ENCODE peak calls at places on chromosome 19, in six cellular contexts. S, V, A, G, J and D are unnamed samples.

GRCh38 chr19:58042709-58043340 is 9.0 kb downstream of the ZSCAN1 start:
- DNase-seq in S (no peak), V (no peak), A (no peak), G (no peak), J (no peak), D (no peak)

GRCh38 chr19:858284-858683 is 1.2 kb upstream of the CFD start:
- DNase-seq in S (no peak), V (no peak), A (no peak), G (no peak), J (no peak), D (no peak)

GRCh38 chr19:15210323-15210774 is 9.6 kb upstream of the NOTCH3 start:
- DNase-seq in S (no peak), V (peak), A (no peak), G (no peak), J (no peak), D (no peak)

GRCh38 chr19:57027360-57027759 is 92.4 kb upstream of the USP29 start:
- DNase-seq in S (no peak), V (no peak), A (no peak), G (no peak), J (no peak), D (no peak)

GRCh38 chr19:31039151-31039550 is 310.1 kb downstream of the TSHZ3 start:
- DNase-seq in S (no peak), V (no peak), A (no peak), G (no peak), J (no peak), D (no peak)

GRCh38 chr19:54179921-54180452 is 7.0 kb upstream of the TMC4 start:
- DNase-seq in S (peak), V (no peak), A (no peak), G (no peak), J (no peak), D (peak)

GRCh38 chr19:990746-991145 is 6.6 kb downstream of the WDR18 start:
- DNase-seq in S (no peak), V (no peak), A (no peak), G (no peak), J (no peak), D (no peak)

GRCh38 chr19:11783767-11784166 is 14.6 kb upstream of the ZNF491 start:
- DNase-seq in S (no peak), V (no peak), A (no peak), G (no peak), J (no peak), D (no peak)

GRCh38 chr19:32199501-32200040 is 145.8 kb upstream of the ZNF507 start:
- DNase-seq in S (no peak), V (no peak), A (no peak), G (no peak), J (no peak), D (no peak)

GRCh38 chr19:662962-663681 is at the start of gene RNF126:
- DNase-seq in S (peak), V (peak), A (peak), G (peak), J (peak), D (peak)

GRCh38 chr19:1213391-1214286 is 8.1 kb downstream of the STK11 start:
- DNase-seq in S (peak), V (peak), A (peak), G (no peak), J (no peak), D (peak)

GRCh38 chr19:593505-593904 is 3.8 kb downstream of the HCN2 start:
- DNase-seq in S (no peak), V (no peak), A (no peak), G (no peak), J (no peak), D (no peak)

GRCh38 chr19:31223805-31224534 is 125.3 kb downstream of the TSHZ3 start:
- DNase-seq in S (peak), V (no peak), A (no peak), G (no peak), J (no peak), D (no peak)

GRCh38 chr19:3687774-3688706 is 12.2 kb downstream of the PIP5K1C start:
- DNase-seq in S (no peak), V (no peak), A (peak), G (no peak), J (peak), D (peak)

GRCh38 chr19:6021878-6022569 is 44.1 kb upstream of the RANBP3 start:
- DNase-seq in S (peak), V (peak), A (peak), G (no peak), J (peak), D (no peak)

GRCh38 chr19:8305798-8306197 is 2.4 kb downstream of the CD320 start:
- DNase-seq in S (no peak), V (peak), A (no peak), G (no peak), J (no peak), D (no peak)

GRCh38 chr19:49585023-49585422 is 3.9 kb downstream of the PRRG2 start:
- DNase-seq in S (no peak), V (no peak), A (no peak), G (no peak), J (no peak), D (no peak)

GRCh38 chr19:16627194-16627927 is 643 bp downstream of the MED26 start:
- DNase-seq in S (no peak), V (peak), A (peak), G (no peak), J (peak), D (no peak)

GRCh38 chr19:45643927-45644771 is 5.0 kb upstream of the EML2 start:
- DNase-seq in S (no peak), V (no peak), A (no peak), G (no peak), J (no peak), D (no peak)

GRCh38 chr19:32857584-32857983 is 12.0 kb downstream of the SLC7A9 start:
- DNase-seq in S (no peak), V (no peak), A (no peak), G (no peak), J (no peak), D (no peak)

GRCh38 chr19:29645911-29646310 is 19.4 kb upstream of the PLEKHF1 start:
- DNase-seq in S (peak), V (peak), A (no peak), G (no peak), J (peak), D (no peak)

GRCh38 chr19:53942001-53942786 is 20.5 kb upstream of the CACNG8 start:
- DNase-seq in S (no peak), V (no peak), A (no peak), G (no peak), J (peak), D (no peak)

GRCh38 chr19:55586976-55587668 is 6.5 kb upstream of the ZNF579 start:
- DNase-seq in S (peak), V (peak), A (peak), G (peak), J (peak), D (peak)

GRCh38 chr19:15292847-15293582 is 39.3 kb downstream of the BRD4 start:
- DNase-seq in S (no peak), V (peak), A (peak), G (no peak), J (no peak), D (no peak)

GRCh38 chr19:40798997-40799557 is at the start of gene EGLN2:
- DNase-seq in S (no peak), V (no peak), A (no peak), G (no peak), J (no peak), D (no peak)

GRCh38 chr19:40797166-40797962 is 1.6 kb upstream of the EGLN2 start:
- DNase-seq in S (no peak), V (no peak), A (no peak), G (no peak), J (no peak), D (no peak)

GRCh38 chr19:40797963-40798222 is 1.1 kb upstream of the EGLN2 start:
- DNase-seq in S (no peak), V (no peak), A (no peak), G (no peak), J (no peak), D (no peak)

GRCh38 chr19:40799558-40800338 is 757 bp downstream of the EGLN2 start:
- DNase-seq in S (no peak), V (peak), A (no peak), G (no peak), J (peak), D (no peak)

DNA sequence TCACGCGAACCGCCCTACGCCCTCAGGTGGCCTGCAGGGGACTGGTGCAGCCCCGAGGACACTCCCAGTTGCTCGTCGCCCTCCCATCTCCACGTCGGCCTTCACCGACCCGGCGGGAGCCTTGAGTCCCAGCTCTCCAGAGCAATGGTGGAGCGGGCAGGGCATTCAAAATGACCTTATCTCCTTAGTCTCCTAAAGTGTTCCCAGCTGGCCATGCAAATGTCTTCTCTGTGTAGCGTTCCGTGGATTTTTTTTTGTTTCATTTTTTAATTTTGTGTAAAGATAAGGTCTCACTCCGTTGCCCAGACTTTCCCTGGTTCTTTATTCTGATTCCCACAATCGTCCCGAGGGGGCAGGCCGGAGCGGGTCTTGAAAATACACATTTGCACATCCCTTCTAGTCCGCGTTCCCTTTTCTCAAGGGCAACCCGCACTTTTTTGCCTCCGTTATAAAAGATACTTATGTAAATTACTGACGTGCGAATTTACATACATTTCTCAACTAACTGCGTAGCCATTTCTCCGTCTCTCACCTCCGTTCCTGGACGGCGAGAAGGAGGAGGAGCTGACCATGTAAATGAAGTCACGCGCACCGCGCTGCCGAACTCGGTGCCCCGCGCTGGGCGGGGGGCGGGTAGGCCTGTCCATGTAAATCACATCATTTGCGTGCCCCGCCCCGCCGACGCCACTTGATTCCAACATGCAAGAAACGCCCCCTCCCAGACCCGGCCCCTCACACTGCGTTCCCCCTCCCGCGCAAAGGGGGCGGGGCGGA is 581 bp upstream of the EGLN2 start:
- DNase-seq in S (peak), V (peak), A (peak), G (peak), J (peak), D (peak)
- TF ChIP-seq CTCF in S (peak), V (peak), A (peak), G (peak), J (no peak), D (peak)

DNA sequence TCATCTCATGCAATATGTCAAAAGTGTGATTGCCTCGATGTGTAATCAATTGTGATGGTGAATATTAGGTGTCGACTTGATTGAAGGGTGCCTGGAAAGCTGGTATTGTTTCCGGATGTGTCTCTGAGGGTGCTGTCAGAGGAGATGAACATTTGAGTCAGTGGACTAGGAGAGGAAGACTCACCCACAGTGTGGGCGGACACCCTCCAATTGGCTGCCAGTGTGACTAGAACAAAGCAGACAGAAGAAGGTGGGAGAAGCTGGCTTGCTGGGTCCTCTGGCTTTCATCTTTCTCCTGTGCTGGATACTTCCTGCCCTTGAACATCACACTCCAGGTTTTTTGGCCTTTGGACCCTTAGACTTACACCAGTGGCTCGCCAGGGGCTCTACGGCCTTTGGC is 15.5 kb upstream of the CABP5 start:
- DNase-seq in S (no peak), V (no peak), A (no peak), G (no peak), J (no peak), D (no peak)
- TF ChIP-seq CTCF in S (no peak), V (no peak), A (no peak), G (no peak), J (no peak), D (no peak)

GRCh38 chr19:35248310-35249145 is at the start of gene LSR:
- DNase-seq in S (no peak), V (no peak), A (peak), G (no peak), J (peak), D (peak)
- TF ChIP-seq CTCF in S (no peak), V (no peak), A (no peak), G (no peak), J (no peak), D (peak)

DNA sequence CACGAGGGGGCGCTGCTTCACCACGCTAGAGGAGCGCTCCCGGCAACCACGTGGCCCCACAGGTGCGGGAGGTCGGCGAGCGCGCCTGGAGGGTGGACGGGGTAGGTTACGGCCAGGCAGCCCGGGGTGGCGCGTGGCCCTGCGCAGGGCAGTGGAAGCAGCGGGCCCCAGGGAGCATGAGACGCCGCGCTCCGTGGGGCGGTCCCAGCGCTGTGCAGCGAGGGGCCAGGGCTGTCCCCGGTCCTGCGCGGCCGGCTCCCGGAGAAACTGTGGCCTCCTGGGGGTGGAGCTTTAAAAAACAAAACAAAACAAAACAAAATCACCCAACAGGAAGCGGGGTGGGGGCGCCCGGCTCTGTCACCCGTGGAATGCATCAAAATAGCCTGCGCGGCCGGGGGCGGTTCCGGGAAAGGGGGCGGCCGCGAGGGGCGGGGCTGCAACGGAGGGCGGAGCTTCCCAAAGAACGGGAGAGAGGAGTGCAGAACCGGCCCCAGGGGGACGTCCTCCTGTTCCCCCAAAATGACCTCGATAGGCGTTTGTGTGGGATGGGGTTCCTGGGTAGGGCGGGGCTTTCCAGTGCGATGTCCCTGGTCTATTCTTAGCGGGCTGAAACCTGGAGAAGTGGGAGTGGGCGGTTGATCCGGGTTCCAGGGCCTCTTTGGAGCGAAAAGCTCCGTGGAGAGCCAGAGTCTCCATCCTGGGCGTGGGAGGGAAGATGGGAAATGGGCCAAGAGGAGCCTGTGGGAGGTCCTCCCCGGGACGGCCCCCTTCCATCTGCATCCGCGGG is 27.3 kb downstream of the NUMBL start:
- DNase-seq in S (peak), V (peak), A (peak), G (peak), J (peak), D (no peak)
- TF ChIP-seq CTCF in S (peak), V (peak), A (peak), G (peak), J (no peak), D (peak)